ENCODE peak calls at places on chromosomes 12 and 14, in seven cellular contexts. One of them, this sample, is unnamed.

GRCh38 chr12:5665615-5666014 is 233.7 kb downstream of the NTF3 start:
- DNase-seq in T-helper 1 cell: no peak
- DNase-seq in NCI-H2107: no peak
- DNase-seq in HFFc6: peak; percentile 82
- DNase-seq in skeletal muscle cell: peak; percentile 62
- DNase-seq in hepatic stellate cell: peak; percentile 26
- DNase-seq in stimulated activated CD8-positive, alpha-beta memory T cell treated with anti-CD3 and anti-CD28 coated beads, Interleukin-2, amount 100 ng/mL, for 48 hours: no peak
- DNase-seq in this sample: no peak

GRCh38 chr14:37622231-37622923 is 26.9 kb downstream of the TTC6 start:
- DNase-seq in T-helper 1 cell: no peak
- DNase-seq in NCI-H2107: no peak
- DNase-seq in HFFc6: no peak
- DNase-seq in skeletal muscle cell: no peak
- DNase-seq in hepatic stellate cell: no peak
- DNase-seq in stimulated activated CD8-positive, alpha-beta memory T cell treated with anti-CD3 and anti-CD28 coated beads, Interleukin-2, amount 100 ng/mL, for 48 hours: no peak
- DNase-seq in this sample: no peak

GRCh38 chr14:55837467-55837866 is 257.5 kb downstream of the KTN1 start:
- DNase-seq in T-helper 1 cell: no peak
- DNase-seq in NCI-H2107: no peak
- DNase-seq in HFFc6: no peak
- DNase-seq in skeletal muscle cell: no peak
- DNase-seq in hepatic stellate cell: no peak
- DNase-seq in stimulated activated CD8-positive, alpha-beta memory T cell treated with anti-CD3 and anti-CD28 coated beads, Interleukin-2, amount 100 ng/mL, for 48 hours: no peak
- DNase-seq in this sample: no peak

GRCh38 chr14:99252940-99253868 is 18.8 kb downstream of the BCL11B start:
- DNase-seq in T-helper 1 cell: peak; percentile 56
- DNase-seq in NCI-H2107: no peak
- DNase-seq in HFFc6: no peak
- DNase-seq in skeletal muscle cell: no peak
- DNase-seq in hepatic stellate cell: no peak
- DNase-seq in stimulated activated CD8-positive, alpha-beta memory T cell treated with anti-CD3 and anti-CD28 coated beads, Interleukin-2, amount 100 ng/mL, for 48 hours: no peak
- DNase-seq in this sample: no peak

GRCh38 chr12:97275261-97276197 is 187.1 kb upstream of the RMST start:
- DNase-seq in T-helper 1 cell: no peak
- DNase-seq in NCI-H2107: no peak
- DNase-seq in HFFc6: no peak
- DNase-seq in skeletal muscle cell: no peak
- DNase-seq in hepatic stellate cell: no peak
- DNase-seq in stimulated activated CD8-positive, alpha-beta memory T cell treated with anti-CD3 and anti-CD28 coated beads, Interleukin-2, amount 100 ng/mL, for 48 hours: no peak
- DNase-seq in this sample: no peak

GRCh38 chr14:90720336-90720735 is 95.9 kb downstream of the TTC7B start:
- DNase-seq in T-helper 1 cell: no peak
- DNase-seq in NCI-H2107: no peak
- DNase-seq in HFFc6: no peak
- DNase-seq in skeletal muscle cell: no peak
- DNase-seq in hepatic stellate cell: no peak
- DNase-seq in stimulated activated CD8-positive, alpha-beta memory T cell treated with anti-CD3 and anti-CD28 coated beads, Interleukin-2, amount 100 ng/mL, for 48 hours: no peak
- DNase-seq in this sample: no peak

GRCh38 chr14:33229269-33229924 is 290.7 kb downstream of the NPAS3 start:
- DNase-seq in T-helper 1 cell: no peak
- DNase-seq in NCI-H2107: peak; percentile 34
- DNase-seq in HFFc6: no peak
- DNase-seq in skeletal muscle cell: peak; percentile 25
- DNase-seq in hepatic stellate cell: no peak
- DNase-seq in stimulated activated CD8-positive, alpha-beta memory T cell treated with anti-CD3 and anti-CD28 coated beads, Interleukin-2, amount 100 ng/mL, for 48 hours: no peak
- DNase-seq in this sample: no peak

GRCh38 chr14:104706733-104707628 is 17.0 kb upstream of the ADSS1 start:
- DNase-seq in T-helper 1 cell: no peak
- DNase-seq in NCI-H2107: no peak
- DNase-seq in HFFc6: no peak
- DNase-seq in skeletal muscle cell: no peak
- DNase-seq in hepatic stellate cell: no peak
- DNase-seq in stimulated activated CD8-positive, alpha-beta memory T cell treated with anti-CD3 and anti-CD28 coated beads, Interleukin-2, amount 100 ng/mL, for 48 hours: no peak
- DNase-seq in this sample: no peak

This sample was measured in GM12892.